ENCODE peak calls at places on chromosome 11, in four cellular contexts. X, W, Q and U are unnamed samples.
A peak's percentile ranks its signal among the peaks of the same experiment; 100 is the strongest.

GRCh38 chr11:122367809-122368231 is 251.8 kb upstream of the BLID start:
- DNase-seq in Q (no peak), X (no peak), W (peak; percentile 8), U (peak; percentile 20)

GRCh38 chr11:93741882-93742226 is 382 bp downstream of the C11orf54 start:
- DNase-seq in W (peak; percentile 41), X (no peak), Q (peak; percentile 51), U (peak; percentile 62)

GRCh38 chr11:67266424-67267187 is at the start of gene GRK2:
- DNase-seq in X (peak; percentile 52), W (peak; percentile 37), Q (peak; percentile 67), U (no peak)

GRCh38 chr11:73271936-73272679 is at the start of gene P2RY6:
- DNase-seq in Q (peak; percentile 28), W (no peak), X (no peak), U (peak; percentile 80)

GRCh38 chr11:90124371-90124770 is 10.1 kb upstream of the NAALAD2 start:
- DNase-seq in Q (no peak), W (no peak), X (no peak), U (no peak)

GRCh38 chr11:1490651-1491050 is 4.1 kb upstream of the MOB2 start:
- DNase-seq in W (no peak), X (no peak), Q (no peak), U (no peak)

GRCh38 chr11:128182844-128183243 is 404.5 kb downstream of the ETS1 start:
- DNase-seq in X (peak; percentile 83), Q (no peak), W (peak; percentile 23), U (no peak)

GRCh38 chr11:35006389-35007128 is 90.1 kb downstream of the PDHX start:
- DNase-seq in X (no peak), Q (no peak), W (no peak), U (no peak)

GRCh38 chr11:4103269-4103668 is 8.7 kb downstream of the RRM1 start:
- DNase-seq in X (no peak), Q (no peak), W (no peak), U (no peak)

GRCh38 chr11:18229501-18229900 is 7.1 kb downstream of the SAA4 start:
- DNase-seq in W (no peak), X (no peak), Q (no peak), U (no peak)

GRCh38 chr11:119684361-119685072 is 44.5 kb downstream of the NECTIN1 start:
- DNase-seq in Q (no peak), W (no peak), X (no peak), U (peak; percentile 91)

GRCh38 chr11:96254087-96254486 is 88.9 kb downstream of the MAML2 start:
- DNase-seq in Q (peak; percentile 22), W (no peak), X (peak; percentile 58), U (peak; percentile 65)

GRCh38 chr11:84853841-84854497 is 773.2 kb downstream of the DLG2 start:
- DNase-seq in X (no peak), Q (no peak), W (peak; percentile 39), U (peak; percentile 23)

GRCh38 chr11:6259638-6260019 is at the start of gene CCKBR:
- DNase-seq in Q (peak; percentile 72), X (peak; percentile 13), W (peak; percentile 80), U (no peak)

GRCh38 chr11:2305862-2306823 is 4.3 kb downstream of the TSPAN32 start:
- DNase-seq in W (no peak), X (no peak), Q (no peak), U (no peak)

GRCh38 chr11:117992620-117993019 is 6.4 kb downstream of the IL10RA start:
- DNase-seq in X (no peak), Q (no peak), W (no peak), U (no peak)

GRCh38 chr11:19742595-19743292 is 30.1 kb downstream of the NAV2 start:
- DNase-seq in X (peak; percentile 53), Q (peak; percentile 81), W (peak; percentile 83), U (peak; percentile 67)

GRCh38 chr11:11849127-11849746 is 7.5 kb downstream of the USP47 start:
- DNase-seq in W (peak; percentile 79), X (peak; percentile 62), Q (peak; percentile 83), U (peak; percentile 62)

GRCh38 chr11:117204283-117205080 is 5.3 kb downstream of the TAGLN start:
- DNase-seq in Q (no peak), W (no peak), X (no peak), U (no peak)

GRCh38 chr11:34926101-34926830 is 9.8 kb downstream of the PDHX start:
- DNase-seq in Q (peak; percentile 58), W (peak; percentile 54), X (no peak), U (peak; percentile 36)

GRCh38 chr11:75706260-75706729 is 11.3 kb upstream of the MOGAT2 start:
- DNase-seq in Q (peak; percentile 90), X (peak; percentile 57), W (peak; percentile 80), U (peak; percentile 55)

GRCh38 chr11:30282289-30282631 is 40.6 kb upstream of the ARL14EP start:
- DNase-seq in X (peak; percentile 14), W (no peak), Q (peak; percentile 10), U (peak; percentile 20)

GRCh38 chr11:128553662-128554392 is 33.5 kb downstream of the ETS1 start:
- DNase-seq in Q (no peak), X (no peak), W (peak; percentile 21), U (no peak)

GRCh38 chr11:8375460-8375859 is 111.8 kb upstream of the LMO1 start:
- DNase-seq in W (no peak), X (no peak), Q (no peak), U (no peak)

GRCh38 chr11:13110929-13111812 is 102.1 kb downstream of the RASSF10 start:
- DNase-seq in W (peak; percentile 59), X (no peak), Q (no peak), U (peak; percentile 81)

GRCh38 chr11:36010010-36010740 is 66.3 kb downstream of the LDLRAD3 start:
- DNase-seq in W (no peak), X (no peak), Q (no peak), U (peak; percentile 45)

GRCh38 chr11:1060885-1061616 is 13.6 kb upstream of the MUC2 start:
- DNase-seq in X (no peak), Q (no peak), W (no peak), U (peak; percentile 46)

GRCh38 chr11:105935791-105936190 is 86.2 kb downstream of the MSANTD4 start:
- DNase-seq in Q (peak; percentile 21), X (no peak), W (peak; percentile 5), U (peak; percentile 89)

GRCh38 chr11:65188486-65188885 is 6.8 kb downstream of the CAPN1 start:
- DNase-seq in W (no peak), X (no peak), Q (no peak), U (no peak)

GRCh38 chr11:72222106-72222891 is 2.3 kb upstream of the INPPL1 start:
- DNase-seq in W (peak; percentile 18), X (no peak), Q (no peak), U (no peak)

GRCh38 chr11:128260398-128260797 is 327.0 kb downstream of the ETS1 start:
- DNase-seq in X (no peak), W (no peak), Q (no peak), U (no peak)

GRCh38 chr11:420911-421321 is 6.1 kb upstream of the SIGIRR start:
- DNase-seq in Q (no peak), X (no peak), W (no peak), U (no peak)

GRCh38 chr11:32416301-32416700 is 19.0 kb downstream of the WT1 start:
- DNase-seq in Q (no peak), X (no peak), W (no peak), U (no peak)
- H3K4me1 ChIP-seq in Q (peaks cover 17% of the 10 kb centered on the region), X (peaks cover 65% of the 10 kb centered on the region), W (no peaks in the 10 kb centered on the region), U (peaks cover 6% of the 10 kb centered on the region)

DNA sequence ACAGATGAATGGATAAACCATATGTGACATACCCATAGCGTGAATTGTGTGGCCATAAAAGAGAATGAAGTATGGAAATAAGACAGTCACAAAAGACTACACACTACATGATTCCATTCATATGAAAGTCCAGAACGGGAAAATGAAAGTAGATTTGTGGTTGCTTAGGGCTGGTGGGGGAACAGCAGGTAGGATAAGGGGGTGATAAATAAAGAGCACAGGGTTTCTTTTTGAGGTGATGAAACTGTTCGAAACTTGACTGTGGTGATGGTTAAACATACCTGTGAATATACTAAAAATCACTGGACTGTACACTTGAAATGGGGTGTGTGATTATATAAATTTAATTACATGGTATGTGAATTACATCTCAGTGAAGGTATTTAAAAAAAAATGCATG is 16.9 kb downstream of the TMEM123 start:
- DNase-seq in X (no peak), Q (no peak), W (no peak), U (no peak)
- H4K20me1 ChIP-seq in X (peaks cover 11% of the 10 kb centered on the region), Q (no peaks in the 10 kb centered on the region), W (no peaks in the 10 kb centered on the region), U (no peaks in the 10 kb centered on the region)

GRCh38 chr11:129996113-129996870 is 6.3 kb downstream of the PRDM10 start:
- DNase-seq in X (no peak), Q (no peak), W (no peak), U (no peak)
- H3K4me3 ChIP-seq in X (no peak overlapping the region), Q (no peak overlapping the region), W (no peak overlapping the region), U (no peak overlapping the region)

DNA sequence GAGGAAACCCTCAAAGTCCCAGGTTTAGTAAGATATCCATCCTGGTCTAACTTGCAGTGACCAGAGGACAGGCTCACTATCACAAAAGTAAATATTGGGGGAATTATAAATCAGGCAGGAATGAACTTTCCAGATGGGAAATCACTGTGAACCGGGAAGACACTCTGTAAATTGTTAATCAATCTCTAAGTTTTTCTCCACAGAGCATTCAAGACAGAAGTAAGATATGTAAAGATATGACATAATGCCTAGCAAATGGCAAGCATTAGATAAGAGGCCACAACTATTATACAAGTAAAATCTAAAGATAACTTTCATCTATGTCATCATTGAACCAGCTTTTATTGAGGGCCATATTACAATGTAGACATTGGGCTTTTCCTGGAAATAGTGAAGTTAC is 35.3 kb upstream of the LRRC4C start:
- DNase-seq in X (no peak), W (no peak), Q (no peak), U (no peak)
- H3K4me1 ChIP-seq in X (no peaks in the 10 kb centered on the region), W (peaks cover 33% of the 10 kb centered on the region), Q (peaks cover 23% of the 10 kb centered on the region), U (no peaks in the 10 kb centered on the region)

GRCh38 chr11:15212876-15213275 is 98.2 kb downstream of the INSC start:
- DNase-seq in W (no peak), X (no peak), Q (no peak), U (no peak)
- H4K20me1 ChIP-seq in W (no peaks in the 10 kb centered on the region), X (peaks cover 4% of the 10 kb centered on the region), Q (no peaks in the 10 kb centered on the region), U (no peaks in the 10 kb centered on the region)

GRCh38 chr11:48105096-48105990 is 111.3 kb upstream of the OR4B1 start:
- DNase-seq in W (no peak), X (no peak), Q (no peak), U (no peak)

GRCh38 chr11:48104562-48104924 is 112.1 kb upstream of the OR4B1 start:
- DNase-seq in W (peak; percentile 38), X (no peak), Q (no peak), U (no peak)

GRCh38 chr11:48107188-48107704 is 109.4 kb upstream of the OR4B1 start:
- DNase-seq in X (no peak), W (no peak), Q (no peak), U (peak; percentile 57)

GRCh38 chr11:48108231-48109045 is 108.2 kb upstream of the OR4B1 start:
- DNase-seq in Q (no peak), W (no peak), X (no peak), U (no peak)

GRCh38 chr11:48106166-48106565 is 110.4 kb upstream of the OR4B1 start:
- DNase-seq in Q (no peak), W (no peak), X (no peak), U (no peak)
- H3K4me3 ChIP-seq in Q (no peak overlapping the region), W (no peak overlapping the region), X (no peak overlapping the region), U (no peak overlapping the region)

GRCh38 chr11:46366661-46367161 is 14.8 kb upstream of the MDK start:
- DNase-seq in W (no peak), Q (no peak), X (no peak), U (no peak)

GRCh38 chr11:46369458-46370152 is 11.9 kb upstream of the MDK start:
- DNase-seq in W (peak; percentile 88), Q (peak; percentile 92), X (peak; percentile 65), U (peak; percentile 64)

GRCh38 chr11:46367916-46368267 is 13.6 kb upstream of the MDK start:
- DNase-seq in Q (no peak), X (no peak), W (no peak), U (no peak)

GRCh38 chr11:46366260-46366659 is 15.2 kb upstream of the MDK start:
- DNase-seq in X (no peak), W (no peak), Q (no peak), U (no peak)

GRCh38 chr11:46367244-46367915 is 14.1 kb upstream of the MDK start:
- DNase-seq in W (peak; percentile 84), X (peak; percentile 75), Q (peak; percentile 86), U (no peak)
- H3K4me1 ChIP-seq in W (peaks cover 26% of the 10 kb centered on the region), X (peaks cover 12% of the 10 kb centered on the region), Q (peaks cover 9% of the 10 kb centered on the region), U (peaks cover 26% of the 10 kb centered on the region)